ENCODE peak calls at places on chromosomes 3 and 15, in four cellular contexts. Z, L, Q and A are unnamed samples.

GRCh38 chr3:48716508-48716981 is 476 bp downstream of the IP6K2 start:
- DNase-seq in Z (no peak), L (peak), Q (no peak), A (peak)

GRCh38 chr3:38119248-38119544 is 17.7 kb downstream of the ACAA1 start:
- DNase-seq in Z (no peak), L (no peak), Q (no peak), A (no peak)

GRCh38 chr15:39640665-39641064 is 59.8 kb downstream of the THBS1 start:
- DNase-seq in Z (no peak), Q (no peak), L (no peak), A (no peak)

GRCh38 chr3:48433472-48434118 is 3.7 kb upstream of the PLXNB1 start:
- DNase-seq in Q (no peak), L (no peak), Z (peak), A (no peak)

GRCh38 chr3:180548050-180548449 is 53.9 kb upstream of the TTC14 start:
- DNase-seq in Q (no peak), L (no peak), Z (no peak), A (no peak)

GRCh38 chr3:72818092-72818721 is 30.0 kb downstream of the SHQ1 start:
- DNase-seq in L (no peak), Z (no peak), Q (no peak), A (no peak)

GRCh38 chr3:103889675-103890074 is 1454.9 kb downstream of the ZPLD1 start:
- DNase-seq in L (no peak), Q (no peak), Z (no peak), A (no peak)

GRCh38 chr15:25234831-25235230 is 204.0 kb downstream of the UBE3A start:
- DNase-seq in Z (no peak), Q (no peak), L (no peak), A (no peak)

GRCh38 chr3:23956701-23957100 is 11.6 kb downstream of the NR1D2 start:
- DNase-seq in Q (no peak), L (no peak), Z (no peak), A (no peak)

GRCh38 chr3:62607287-62608029 is 234.1 kb upstream of the FEZF2 start:
- DNase-seq in Q (no peak), L (no peak), Z (no peak), A (no peak)

GRCh38 chr3:126872701-126873100 is 110.2 kb upstream of the PLXNA1 start:
- DNase-seq in L (no peak), Z (no peak), Q (no peak), A (no peak)

GRCh38 chr3:55620361-55621025 is 133.4 kb upstream of the WNT5A start:
- DNase-seq in Z (no peak), L (peak), Q (peak), A (no peak)

GRCh38 chr3:149224736-149225594 is 3.3 kb upstream of the CP start:
- DNase-seq in Q (peak), L (peak), Z (peak), A (no peak)

GRCh38 chr15:96089396-96090058 is 241.0 kb upstream of the NR2F2 start:
- DNase-seq in L (no peak), Q (no peak), Z (no peak), A (no peak)

GRCh38 chr15:96088592-96088991 is 241.9 kb upstream of the NR2F2 start:
- DNase-seq in Z (no peak), Q (no peak), L (no peak), A (no peak)

GRCh38 chr15:96087180-96087886 is 243.2 kb upstream of the NR2F2 start:
- DNase-seq in Q (no peak), L (no peak), Z (no peak), A (no peak)

DNA sequence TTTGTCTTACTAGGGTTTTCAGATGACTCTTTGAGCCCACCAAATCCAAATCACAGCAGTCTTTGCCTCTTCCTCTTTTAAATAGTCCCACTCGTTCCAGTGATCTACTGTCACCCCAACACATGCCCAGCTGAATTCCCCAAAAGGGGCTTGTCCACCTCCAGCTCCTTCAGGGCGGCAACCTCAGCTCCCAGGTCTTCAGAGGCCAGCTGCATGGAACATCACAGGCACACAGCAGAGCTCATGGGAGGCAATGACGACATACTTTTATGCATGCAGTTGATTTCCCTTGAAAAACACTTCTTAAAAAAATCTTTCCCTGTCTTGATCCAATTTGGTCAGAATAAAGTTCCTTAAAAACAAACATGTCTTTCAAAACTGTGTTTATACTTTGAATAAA is 244.3 kb upstream of the NR2F2 start:
- DNase-seq in L (no peak), Q (no peak), Z (no peak), A (no peak)
- TF ChIP-seq CREB1 in L (no peak), Q (no peak), Z (no peak), A (no peak)

DNA sequence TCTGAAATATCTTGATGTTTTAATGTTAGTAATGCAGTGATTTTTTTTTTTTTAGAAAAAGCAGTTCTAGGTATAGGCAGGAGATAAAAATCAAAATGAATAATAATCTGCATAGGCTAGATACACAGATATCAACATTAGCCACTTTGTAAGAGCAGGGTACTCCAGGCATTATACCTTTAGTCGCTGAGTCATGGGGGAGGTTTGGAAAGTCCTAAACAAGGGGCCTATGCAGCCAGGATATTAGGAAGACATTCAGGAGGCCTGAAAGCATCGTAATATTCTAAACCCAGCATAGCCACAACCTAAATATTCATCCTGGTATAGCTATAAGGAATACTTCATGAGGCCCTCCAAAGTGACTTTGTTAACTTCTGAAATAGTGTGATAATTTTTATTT is 258.1 kb upstream of the NECTIN3 start:
- DNase-seq in Q (no peak), L (no peak), Z (no peak), A (no peak)
- TF ChIP-seq ETV6 in Q (no peak), L (no peak), Z (no peak), A (no peak)

DNA sequence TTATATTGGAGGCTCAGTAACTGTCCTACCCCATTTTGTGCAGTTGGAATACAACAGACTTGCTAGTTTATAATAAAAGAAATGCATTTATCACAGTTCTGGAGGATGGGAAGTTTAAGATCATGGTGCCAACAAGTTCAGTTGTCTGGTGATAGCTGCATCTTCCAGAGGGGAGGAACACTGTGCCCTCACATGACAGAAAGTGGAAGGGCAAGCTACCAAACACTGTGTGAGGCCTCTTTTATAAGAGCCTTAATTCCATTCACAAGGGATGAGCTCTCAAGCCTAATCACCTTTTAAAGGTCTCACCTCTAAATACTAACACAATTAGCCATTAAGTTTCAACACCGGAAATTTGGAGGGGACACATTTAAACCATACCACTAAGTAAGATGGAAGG is 1073.9 kb downstream of the PLOD2 start:
- DNase-seq in Z (no peak), L (no peak), Q (no peak), A (no peak)
- TF ChIP-seq CREB1 in Z (no peak), L (no peak), Q (no peak), A (no peak)

GRCh38 chr3:36446230-36446629 is 65.9 kb downstream of the STAC start:
- DNase-seq in Z (no peak), Q (no peak), L (no peak), A (no peak)

GRCh38 chr3:36447063-36447462 is 66.8 kb downstream of the STAC start:
- DNase-seq in Z (peak), L (no peak), Q (no peak), A (no peak)

GRCh38 chr3:36444909-36445308 is 64.6 kb downstream of the STAC start:
- DNase-seq in Z (no peak), L (no peak), Q (no peak), A (no peak)

DNA sequence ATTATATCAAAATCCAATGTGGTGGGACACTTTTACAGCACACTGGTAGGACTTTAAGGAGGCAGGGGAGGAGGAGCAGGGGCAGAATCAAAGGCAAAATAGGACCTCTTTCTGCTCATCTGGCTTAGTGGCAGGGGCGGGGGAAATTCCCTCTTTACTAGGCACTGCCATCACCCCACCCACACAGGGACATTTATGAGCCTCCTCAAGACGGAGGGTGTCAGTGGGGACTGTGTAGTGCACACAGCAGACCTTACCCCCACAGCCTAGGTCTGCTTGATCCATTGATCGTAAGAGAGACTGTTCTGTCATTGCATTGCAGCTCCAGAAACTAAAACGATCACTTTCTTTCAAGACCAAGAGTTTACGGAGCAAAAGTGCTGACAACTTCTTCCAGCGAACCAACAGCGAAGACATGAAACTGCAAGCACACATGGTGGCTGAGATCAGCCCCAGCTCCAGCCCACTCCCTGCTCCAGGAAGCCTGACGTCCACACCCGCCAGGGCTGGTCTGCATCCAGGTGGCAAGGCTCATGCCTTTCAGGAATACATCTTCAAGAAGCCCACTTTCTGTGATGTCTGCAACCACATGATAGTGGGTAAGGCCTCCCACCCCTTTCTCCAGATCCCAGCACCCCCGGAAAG is 62.9 kb downstream of the STAC start:
- DNase-seq in Q (no peak), Z (no peak), L (no peak), A (no peak)
- TF ChIP-seq ETV6 in Q (no peak), Z (no peak), L (no peak), A (no peak)

DNA sequence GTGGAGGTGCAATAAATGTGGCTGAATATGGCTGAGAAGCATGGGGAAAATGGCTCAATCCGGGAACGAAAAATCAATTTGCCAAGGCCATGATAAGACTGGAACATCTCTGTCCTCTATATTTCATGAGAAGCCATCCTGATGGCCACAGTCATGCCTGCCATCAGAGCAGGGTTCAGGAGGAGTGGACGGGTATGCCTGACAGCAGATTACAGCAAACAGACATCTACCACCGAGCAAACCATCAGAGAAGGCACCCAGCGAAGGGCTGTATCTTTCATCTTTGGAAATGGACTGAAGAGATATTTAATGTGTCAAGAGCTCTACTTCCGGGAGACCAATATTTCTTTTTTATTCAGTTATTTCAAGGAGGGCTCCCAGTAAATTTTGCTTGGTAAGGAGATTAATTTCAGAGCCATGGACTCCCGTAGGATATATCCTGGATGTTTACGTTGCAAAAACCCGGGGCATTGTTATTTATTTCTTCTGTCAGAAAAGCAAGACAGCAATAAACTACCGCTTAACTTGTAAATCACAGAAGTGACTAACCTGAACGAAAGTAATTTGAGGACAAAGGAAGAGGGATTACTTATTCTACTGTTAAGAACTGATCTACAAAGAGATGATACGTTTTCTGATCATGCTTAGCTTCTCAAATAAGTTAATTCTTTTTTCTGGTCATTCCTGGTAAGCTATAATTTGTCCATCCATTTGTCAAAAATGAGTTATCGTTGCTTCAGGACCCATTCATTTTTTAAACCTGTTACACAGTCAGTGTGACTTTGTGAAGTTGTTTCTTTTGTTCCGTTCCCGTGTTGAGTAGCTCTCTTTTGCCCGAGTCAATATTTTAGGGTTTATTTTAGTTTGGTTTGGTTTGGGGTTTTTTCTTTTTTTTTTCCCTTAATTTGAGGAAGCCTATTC is 80.6 kb upstream of the CHD2 start:
- DNase-seq in Z (no peak), Q (no peak), L (peak), A (no peak)
- TF ChIP-seq CREB1 in Z (no peak), Q (no peak), L (no peak), A (no peak)

GRCh38 chr15:80779658-80780415 is 667 bp downstream of the CEMIP start:
- DNase-seq in Q (no peak), L (no peak), Z (peak), A (peak)
- TF ChIP-seq ETV6 in Q (no peak), L (no peak), Z (no peak), A (no peak)

GRCh38 chr3:99900248-99900647 is 82.6 kb downstream of the CMSS1 start:
- DNase-seq in L (no peak), Z (no peak), Q (no peak), A (no peak)

GRCh38 chr3:99899603-99900002 is 81.9 kb downstream of the CMSS1 start:
- DNase-seq in L (no peak), Z (no peak), Q (no peak), A (no peak)

GRCh38 chr3:99903844-99904243 is 86.2 kb downstream of the CMSS1 start:
- DNase-seq in L (no peak), Q (no peak), Z (no peak), A (no peak)

GRCh38 chr3:99902091-99902490 is 84.4 kb downstream of the CMSS1 start:
- DNase-seq in Z (no peak), Q (no peak), L (no peak), A (no peak)

DNA sequence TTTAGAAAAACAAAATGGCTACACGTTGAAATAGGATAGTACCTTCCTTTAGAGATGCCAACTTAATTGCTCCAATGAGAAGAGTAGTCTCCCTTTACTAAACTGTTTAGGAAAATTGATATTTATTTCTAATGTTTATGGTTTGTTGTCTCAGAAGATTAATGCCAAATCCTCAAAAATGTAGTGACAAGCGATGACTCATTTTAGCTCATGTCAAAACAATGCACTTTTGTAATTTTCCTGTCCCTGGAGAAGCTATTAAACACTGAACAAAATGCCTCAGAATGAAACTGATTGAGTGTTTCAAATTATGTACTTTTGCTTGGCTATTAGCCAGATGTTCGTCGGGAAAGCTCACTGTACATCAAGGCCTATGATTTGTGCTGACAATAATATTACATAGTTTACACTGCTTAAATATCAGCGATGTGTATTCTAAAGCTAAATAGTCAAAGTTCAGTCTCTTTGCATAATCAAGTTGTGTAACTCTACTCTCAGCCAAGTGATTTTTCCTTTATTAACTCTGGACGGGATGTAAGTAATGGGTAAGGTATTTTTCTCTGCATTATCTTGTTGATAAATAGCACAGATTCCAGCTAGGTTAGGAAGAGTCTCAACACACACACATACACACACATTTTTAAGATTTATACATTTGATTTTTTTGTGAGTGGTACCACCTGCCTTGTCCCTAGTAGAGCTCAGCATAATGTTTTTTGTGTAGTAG is 83.7 kb downstream of the CMSS1 start:
- DNase-seq in Z (peak), L (no peak), Q (peak), A (no peak)
- TF ChIP-seq CREB1 in Z (peak), L (no peak), Q (no peak), A (no peak)